ENCODE peak calls at places on chromosome 17, in four cellular contexts. V, F, I and Z are unnamed samples.

GRCh38 chr17:60447375-60447774 is 25.1 kb downstream of the CHCT1 start:
- DNase-seq in V (no peak), F (no peak), I (no peak), Z (no peak)

GRCh38 chr17:77235370-77236080 is 94.8 kb downstream of the SEC14L1 start:
- DNase-seq in I (no peak), V (no peak), F (no peak), Z (peak)

GRCh38 chr17:74201250-74201649 is 2.2 kb upstream of the RPL38 start:
- DNase-seq in V (no peak), I (no peak), F (no peak), Z (no peak)

GRCh38 chr17:32020943-32021617 is 13.9 kb downstream of the LRRC37B start:
- DNase-seq in F (no peak), I (no peak), V (no peak), Z (no peak)

GRCh38 chr17:8941980-8942617 is 23.4 kb downstream of the PIK3R5 start:
- DNase-seq in V (no peak), F (no peak), I (no peak), Z (no peak)

GRCh38 chr17:16342979-16343378 is 10.3 kb downstream of the CENPV start:
- DNase-seq in I (no peak), V (no peak), F (no peak), Z (no peak)

GRCh38 chr17:17675925-17676534 is 5.2 kb upstream of the RAI1 start:
- DNase-seq in F (no peak), V (no peak), I (no peak), Z (no peak)

GRCh38 chr17:969767-970387 is 9.7 kb downstream of the NXN start:
- DNase-seq in I (no peak), V (no peak), F (no peak), Z (no peak)

GRCh38 chr17:1830288-1830687 is 483 bp downstream of the RPA1 start:
- DNase-seq in V (no peak), I (no peak), F (peak), Z (no peak)